ENCODE peak calls at places on chromosomes 5 and 9, in five cellular contexts. Y, D, F, S and Q are unnamed samples.

GRCh38 chr5:130222638-130223037 is 318.4 kb downstream of the CHSY3 start:
- DNase-seq in Y (no peak), D (no peak), F (peak; percentile 27), S (no peak), Q (peak; percentile 23)

GRCh38 chr5:153617190-153617589 is 126.7 kb downstream of the GRIA1 start:
- DNase-seq in Y (no peak), D (no peak), F (peak; percentile 45), S (no peak), Q (no peak)

GRCh38 chr9:107827304-107827703 is 337.7 kb upstream of the KLF4 start:
- DNase-seq in Y (peak; percentile 20), D (no peak), F (no peak), S (peak; percentile 1), Q (no peak)

GRCh38 chr9:37220971-37221370 is 100.6 kb downstream of the ZCCHC7 start:
- DNase-seq in Y (no peak), D (no peak), F (no peak), S (no peak), Q (no peak)

GRCh38 chr9:101138516-101138915 is 110.0 kb downstream of the PLPPR1 start:
- DNase-seq in Y (no peak), D (no peak), F (no peak), S (no peak), Q (no peak)

GRCh38 chr9:35691757-35692301 is 2.1 kb upstream of the TPM2 start:
- DNase-seq in Y (no peak), D (no peak), F (no peak), S (no peak), Q (no peak)

GRCh38 chr5:160802567-160802966 is 49.4 kb downstream of the ATP10B start:
- DNase-seq in Y (no peak), D (no peak), F (no peak), S (no peak), Q (no peak)

GRCh38 chr5:116520706-116521105 is 53.9 kb downstream of the SEMA6A start:
- DNase-seq in Y (no peak), D (no peak), F (no peak), S (no peak), Q (no peak)

GRCh38 chr9:76415154-76415553 is 20.9 kb upstream of the RFK start:
- DNase-seq in Y (no peak), D (no peak), F (no peak), S (no peak), Q (no peak)

GRCh38 chr5:17395516-17395915 is 102.5 kb upstream of the TAF11L2 start:
- DNase-seq in Y (no peak), D (no peak), F (peak; percentile 27), S (no peak), Q (no peak)

GRCh38 chr5:10485142-10485795 is 43.6 kb downstream of the ROPN1L start:
- DNase-seq in Y (no peak), D (peak; percentile 93), F (peak; percentile 99), S (no peak), Q (no peak)

GRCh38 chr9:114216976-114217375 is 61.6 kb downstream of the COL27A1 start:
- DNase-seq in Y (no peak), D (no peak), F (no peak), S (no peak), Q (no peak)

GRCh38 chr5:134581241-134581981 is 51.2 kb downstream of the SAR1B start:
- DNase-seq in Y (no peak), D (no peak), F (no peak), S (no peak), Q (no peak)

GRCh38 chr9:4861736-4862451 is 69.2 kb downstream of the RCL1 start:
- DNase-seq in Y (no peak), D (no peak), F (no peak), S (no peak), Q (peak; percentile 54)

GRCh38 chr9:135896205-135896604 is 11.1 kb downstream of the CAMSAP1 start:
- DNase-seq in Y (no peak), D (no peak), F (no peak), S (no peak), Q (no peak)

GRCh38 chr5:61342066-61342465 is 10.0 kb downstream of the ZSWIM6 start:
- DNase-seq in Y (no peak), D (no peak), F (no peak), S (no peak), Q (peak; percentile 71)

GRCh38 chr5:75681125-75681830 is 36.0 kb downstream of the POC5 start:
- DNase-seq in Y (peak; percentile 9), D (no peak), F (no peak), S (no peak), Q (peak; percentile 31)

GRCh38 chr5:71887680-71888079 is 168.6 kb downstream of the CARTPT start:
- DNase-seq in Y (peak; percentile 44), D (peak; percentile 68), F (peak; percentile 79), S (peak; percentile 75), Q (peak; percentile 81)

GRCh38 chr5:116144103-116144502 is 59.3 kb downstream of the COMMD10 start:
- DNase-seq in Y (no peak), D (no peak), F (peak; percentile 12), S (no peak), Q (peak; percentile 32)

GRCh38 chr5:146016764-146017484 is 80.5 kb downstream of the SH3RF2 start:
- DNase-seq in Y (no peak), D (no peak), F (no peak), S (no peak), Q (no peak)

GRCh38 chr9:38371495-38371894 is 21.0 kb upstream of the ALDH1B1 start:
- DNase-seq in Y (no peak), D (peak; percentile 52), F (no peak), S (peak; percentile 23), Q (no peak)

GRCh38 chr5:56323505-56323904 is 90.4 kb upstream of the ANKRD55 start:
- DNase-seq in Y (no peak), D (no peak), F (peak; percentile 59), S (no peak), Q (peak; percentile 75)

GRCh38 chr5:10513501-10514442 is 50.1 kb upstream of the ANKRD33B start:
- DNase-seq in Y (no peak), D (no peak), F (peak; percentile 69), S (no peak), Q (peak; percentile 42)

GRCh38 chr5:143161893-143162520 is 241.5 kb downstream of the NR3C1 start:
- DNase-seq in Y (no peak), D (no peak), F (peak; percentile 52), S (no peak), Q (no peak)

GRCh38 chr9:124934290-124934689 is 6.6 kb downstream of the GOLGA1 start:
- DNase-seq in Y (no peak), D (no peak), F (peak; percentile 6), S (peak; percentile 21), Q (peak; percentile 18)

GRCh38 chr5:88203977-88204735 is 64.5 kb downstream of the TMEM161B start:
- DNase-seq in Y (no peak), D (no peak), F (peak; percentile 12), S (no peak), Q (no peak)

GRCh38 chr5:176772271-176773210 is 37.8 kb upstream of the UNC5A start:
- DNase-seq in Y (no peak), D (no peak), F (no peak), S (no peak), Q (no peak)

GRCh38 chr9:134724912-134725604 is 83.5 kb downstream of the COL5A1 start:
- DNase-seq in Y (no peak), D (no peak), F (no peak), S (no peak), Q (no peak)

GRCh38 chr5:757346-757930 is 27.1 kb downstream of the ZDHHC11B start:
- DNase-seq in Y (no peak), D (no peak), F (no peak), S (no peak), Q (no peak)

GRCh38 chr5:66653380-66653779 is 57.2 kb downstream of the MAST4 start:
- DNase-seq in Y (no peak), D (no peak), F (peak; percentile 62), S (no peak), Q (peak; percentile 74)

GRCh38 chr9:129398101-129398795 is 220.2 kb upstream of the IER5L start:
- DNase-seq in Y (no peak), D (no peak), F (no peak), S (no peak), Q (no peak)

GRCh38 chr5:38414348-38414747 is 142.1 kb downstream of the LIFR start:
- DNase-seq in Y (no peak), D (no peak), F (no peak), S (no peak), Q (no peak)
- H3K27me3 ChIP-seq in Y (no peaks in the 10 kb centered on the region), D (peaks cover 30% of the 10 kb centered on the region), F (no peaks in the 10 kb centered on the region), S (no peaks in the 10 kb centered on the region), Q (peaks cover 20% of the 10 kb centered on the region)

DNA sequence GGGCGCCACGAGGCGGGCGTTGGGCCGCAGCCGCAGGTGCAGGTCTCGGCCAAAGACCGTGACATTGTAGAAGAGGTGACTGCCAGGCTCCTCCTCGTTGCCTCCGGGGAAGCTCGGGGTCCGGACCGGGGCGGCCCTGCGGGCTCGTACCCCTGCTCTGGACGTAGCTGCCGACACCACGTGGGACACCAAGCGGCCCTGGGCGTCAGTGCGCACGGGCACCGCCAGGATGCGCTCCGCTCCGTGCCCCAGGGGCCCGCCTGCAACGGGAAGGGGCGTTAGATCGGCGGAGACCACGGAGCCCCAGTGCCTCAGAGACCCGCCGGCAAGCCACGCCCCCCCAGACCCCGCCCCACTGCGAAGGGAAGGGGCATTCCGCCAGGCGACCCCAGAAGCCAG is 1.4 kb downstream of the ADAMTS2 start:
- DNase-seq in Y (no peak), D (no peak), F (peak; percentile 27), S (no peak), Q (no peak)
- H3K27me3 ChIP-seq in Y (no peaks in the 10 kb centered on the region), D (peaks cover 85% of the 10 kb centered on the region), F (no peaks in the 10 kb centered on the region), S (no peaks in the 10 kb centered on the region), Q (peaks cover 48% of the 10 kb centered on the region)

GRCh38 chr5:168887931-168888330 is 308.8 kb upstream of the PANK3 start:
- DNase-seq in Y (no peak), D (no peak), F (no peak), S (no peak), Q (no peak)
- H3K27me3 ChIP-seq in Y (peaks cover under 1% of the 10 kb centered on the region), D (peaks cover 14% of the 10 kb centered on the region), F (no peaks in the 10 kb centered on the region), S (peaks cover 3% of the 10 kb centered on the region), Q (no peaks in the 10 kb centered on the region)

GRCh38 chr5:159106193-159106568 is 6.5 kb upstream of the EBF1 start:
- DNase-seq in Y (no peak), D (no peak), F (no peak), S (no peak), Q (no peak)

GRCh38 chr5:159105318-159106053 is 5.8 kb upstream of the EBF1 start:
- DNase-seq in Y (peak; percentile 63), D (no peak), F (no peak), S (no peak), Q (no peak)

GRCh38 chr5:159107308-159107707 is 7.6 kb upstream of the EBF1 start:
- DNase-seq in Y (no peak), D (no peak), F (no peak), S (no peak), Q (no peak)

GRCh38 chr5:159104759-159105317 is 5.1 kb upstream of the EBF1 start:
- DNase-seq in Y (peak; percentile 48), D (no peak), F (no peak), S (no peak), Q (no peak)

DNA sequence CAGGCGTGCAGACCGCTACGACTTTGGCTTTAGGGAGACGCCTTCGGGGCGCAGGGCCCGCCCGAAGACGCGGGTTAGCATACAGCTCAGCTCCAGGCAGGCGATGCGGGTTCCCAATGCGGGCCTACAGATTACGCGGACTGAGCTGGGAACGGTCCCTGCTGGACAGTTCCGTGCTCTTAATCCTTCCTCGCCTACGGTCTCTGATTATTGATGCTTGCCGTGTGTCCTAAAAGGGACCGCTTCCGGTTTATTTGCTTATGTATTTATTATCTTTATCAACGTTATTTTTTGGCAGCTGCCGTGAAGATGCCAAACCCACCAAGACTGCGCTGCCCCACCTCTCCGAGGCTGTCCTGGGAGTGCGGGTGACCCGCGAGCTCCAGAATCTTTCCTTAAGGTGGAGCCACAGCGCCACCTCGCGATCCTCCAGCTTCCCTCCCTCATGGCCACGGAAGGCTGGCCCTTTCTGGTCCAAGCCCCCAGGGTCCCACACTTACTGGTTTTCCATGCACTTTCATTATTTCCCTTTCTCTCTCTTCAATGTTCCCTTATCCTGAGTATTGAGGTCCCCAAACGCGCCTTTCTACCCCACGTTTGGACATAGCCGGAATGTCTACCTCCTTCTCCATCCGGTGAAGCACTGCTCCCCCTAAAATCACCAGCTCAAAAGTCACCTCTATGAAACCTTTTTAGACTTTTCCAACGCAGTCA is 7.0 kb upstream of the EBF1 start:
- DNase-seq in Y (peak; percentile 74), D (peak; percentile 73), F (peak; percentile 60), S (no peak), Q (peak; percentile 45)
- H3K27me3 ChIP-seq in Y (no peaks in the 10 kb centered on the region), D (peaks cover 26% of the 10 kb centered on the region), F (no peaks in the 10 kb centered on the region), S (no peaks in the 10 kb centered on the region), Q (peaks cover 95% of the 10 kb centered on the region)